ENCODE peak calls at places on chromosomes 16 and 17, in eight cellular contexts. One of them, this sample, is unnamed.

GRCh38 chr16:71347146-71347545 is 11.4 kb upstream of the CALB2 start:
- DNase-seq in C1 segment of cervical spinal cord: no peak
- DNase-seq in activated T-cell treated with anti-CD3 and anti-CD28 coated beads, Interleukin-2, amount 50 U/mL, for 4 hours: no peak
- DNase-seq in stimulated activated CD4-positive, alpha-beta T cell treated with anti-CD3 and anti-CD28 coated beads, Interleukin-1b, Interleukin-23, amount 100 ng/mL, for 24 hours: no peak
- DNase-seq in NCI-H345: peak; percentile 31
- DNase-seq in foreskin keratinocyte: no peak
- DNase-seq in DMS 273 treated with DMSO at 0.1 percent for 48 hours: no peak
- DNase-seq in EL: no peak
- DNase-seq in this sample: no peak

GRCh38 chr17:65017375-65017774 is 39.2 kb downstream of the GNA13 start:
- DNase-seq in NCI-H345: no peak
- DNase-seq in DMS 273 treated with DMSO at 0.1 percent for 48 hours: no peak
- DNase-seq in stimulated activated CD4-positive, alpha-beta T cell treated with anti-CD3 and anti-CD28 coated beads, Interleukin-1b, Interleukin-23, amount 100 ng/mL, for 24 hours: no peak
- DNase-seq in foreskin keratinocyte: no peak
- DNase-seq in activated T-cell treated with anti-CD3 and anti-CD28 coated beads, Interleukin-2, amount 50 U/mL, for 4 hours: no peak
- DNase-seq in C1 segment of cervical spinal cord: no peak
- DNase-seq in EL: no peak
- DNase-seq in this sample: no peak

GRCh38 chr16:53091508-53092211 is 36.9 kb downstream of the CHD9 start:
- DNase-seq in activated T-cell treated with anti-CD3 and anti-CD28 coated beads, Interleukin-2, amount 50 U/mL, for 4 hours: no peak
- DNase-seq in C1 segment of cervical spinal cord: no peak
- DNase-seq in EL: peak; percentile 86
- DNase-seq in NCI-H345: peak; percentile 79
- DNase-seq in foreskin keratinocyte: no peak
- DNase-seq in DMS 273 treated with DMSO at 0.1 percent for 48 hours: peak; percentile 97
- DNase-seq in stimulated activated CD4-positive, alpha-beta T cell treated with anti-CD3 and anti-CD28 coated beads, Interleukin-1b, Interleukin-23, amount 100 ng/mL, for 24 hours: no peak
- DNase-seq in this sample: peak; percentile 30

GRCh38 chr16:79008869-79009179 is 591.7 kb downstream of the MAF start:
- DNase-seq in DMS 273 treated with DMSO at 0.1 percent for 48 hours: no peak
- DNase-seq in C1 segment of cervical spinal cord: no peak
- DNase-seq in activated T-cell treated with anti-CD3 and anti-CD28 coated beads, Interleukin-2, amount 50 U/mL, for 4 hours: no peak
- DNase-seq in stimulated activated CD4-positive, alpha-beta T cell treated with anti-CD3 and anti-CD28 coated beads, Interleukin-1b, Interleukin-23, amount 100 ng/mL, for 24 hours: no peak
- DNase-seq in EL: no peak
- DNase-seq in NCI-H345: peak; percentile 64
- DNase-seq in foreskin keratinocyte: peak; percentile 79
- DNase-seq in this sample: peak; percentile 74

GRCh38 chr16:12433691-12434390 is 369.8 kb downstream of the CPPED1 start:
- DNase-seq in C1 segment of cervical spinal cord: no peak
- DNase-seq in NCI-H345: no peak
- DNase-seq in foreskin keratinocyte: no peak
- DNase-seq in DMS 273 treated with DMSO at 0.1 percent for 48 hours: no peak
- DNase-seq in stimulated activated CD4-positive, alpha-beta T cell treated with anti-CD3 and anti-CD28 coated beads, Interleukin-1b, Interleukin-23, amount 100 ng/mL, for 24 hours: no peak
- DNase-seq in activated T-cell treated with anti-CD3 and anti-CD28 coated beads, Interleukin-2, amount 50 U/mL, for 4 hours: no peak
- DNase-seq in EL: no peak
- DNase-seq in this sample: no peak

GRCh38 chr17:79388556-79389295 is 222.1 kb downstream of the RBFOX3 start:
- DNase-seq in foreskin keratinocyte: peak; percentile 7
- DNase-seq in EL: peak; percentile 32
- DNase-seq in activated T-cell treated with anti-CD3 and anti-CD28 coated beads, Interleukin-2, amount 50 U/mL, for 4 hours: no peak
- DNase-seq in stimulated activated CD4-positive, alpha-beta T cell treated with anti-CD3 and anti-CD28 coated beads, Interleukin-1b, Interleukin-23, amount 100 ng/mL, for 24 hours: no peak
- DNase-seq in DMS 273 treated with DMSO at 0.1 percent for 48 hours: no peak
- DNase-seq in C1 segment of cervical spinal cord: no peak
- DNase-seq in NCI-H345: peak; percentile 71
- DNase-seq in this sample: peak; percentile 16

GRCh38 chr17:49633250-49633649 is 44.6 kb downstream of the SPOP start:
- DNase-seq in stimulated activated CD4-positive, alpha-beta T cell treated with anti-CD3 and anti-CD28 coated beads, Interleukin-1b, Interleukin-23, amount 100 ng/mL, for 24 hours: no peak
- DNase-seq in C1 segment of cervical spinal cord: no peak
- DNase-seq in NCI-H345: no peak
- DNase-seq in EL: no peak
- DNase-seq in DMS 273 treated with DMSO at 0.1 percent for 48 hours: no peak
- DNase-seq in activated T-cell treated with anti-CD3 and anti-CD28 coated beads, Interleukin-2, amount 50 U/mL, for 4 hours: no peak
- DNase-seq in foreskin keratinocyte: no peak
- DNase-seq in this sample: no peak

GRCh38 chr17:41516147-41516827 is 2.4 kb downstream of the KRT15 start:
- DNase-seq in foreskin keratinocyte: no peak
- DNase-seq in activated T-cell treated with anti-CD3 and anti-CD28 coated beads, Interleukin-2, amount 50 U/mL, for 4 hours: no peak
- DNase-seq in NCI-H345: no peak
- DNase-seq in DMS 273 treated with DMSO at 0.1 percent for 48 hours: no peak
- DNase-seq in stimulated activated CD4-positive, alpha-beta T cell treated with anti-CD3 and anti-CD28 coated beads, Interleukin-1b, Interleukin-23, amount 100 ng/mL, for 24 hours: no peak
- DNase-seq in EL: no peak
- DNase-seq in C1 segment of cervical spinal cord: no peak
- DNase-seq in this sample: no peak

GRCh38 chr17:82835766-82836512 is 3.9 kb downstream of the ZNF750 start:
- DNase-seq in EL: no peak
- DNase-seq in foreskin keratinocyte: peak; percentile 99
- DNase-seq in C1 segment of cervical spinal cord: no peak
- DNase-seq in activated T-cell treated with anti-CD3 and anti-CD28 coated beads, Interleukin-2, amount 50 U/mL, for 4 hours: no peak
- DNase-seq in NCI-H345: peak; percentile 88
- DNase-seq in stimulated activated CD4-positive, alpha-beta T cell treated with anti-CD3 and anti-CD28 coated beads, Interleukin-1b, Interleukin-23, amount 100 ng/mL, for 24 hours: no peak
- DNase-seq in DMS 273 treated with DMSO at 0.1 percent for 48 hours: no peak
- DNase-seq in this sample: no peak

GRCh38 chr17:10772425-10773380 is 31.2 kb downstream of the TMEM238L start:
- DNase-seq in activated T-cell treated with anti-CD3 and anti-CD28 coated beads, Interleukin-2, amount 50 U/mL, for 4 hours: peak; percentile 15
- DNase-seq in foreskin keratinocyte: no peak
- DNase-seq in DMS 273 treated with DMSO at 0.1 percent for 48 hours: peak; percentile 77
- DNase-seq in stimulated activated CD4-positive, alpha-beta T cell treated with anti-CD3 and anti-CD28 coated beads, Interleukin-1b, Interleukin-23, amount 100 ng/mL, for 24 hours: peak; percentile 31
- DNase-seq in EL: peak; percentile 14
- DNase-seq in NCI-H345: no peak
- DNase-seq in C1 segment of cervical spinal cord: no peak
- DNase-seq in this sample: no peak

GRCh38 chr16:54062361-54063346 is 223.9 kb downstream of the IRX3 start:
- DNase-seq in activated T-cell treated with anti-CD3 and anti-CD28 coated beads, Interleukin-2, amount 50 U/mL, for 4 hours: no peak
- DNase-seq in EL: no peak
- DNase-seq in C1 segment of cervical spinal cord: no peak
- DNase-seq in DMS 273 treated with DMSO at 0.1 percent for 48 hours: no peak
- DNase-seq in stimulated activated CD4-positive, alpha-beta T cell treated with anti-CD3 and anti-CD28 coated beads, Interleukin-1b, Interleukin-23, amount 100 ng/mL, for 24 hours: no peak
- DNase-seq in foreskin keratinocyte: no peak
- DNase-seq in NCI-H345: peak; percentile 63
- DNase-seq in this sample: no peak

GRCh38 chr16:86570542-86571196 is 4.0 kb downstream of the FOXC2 start:
- DNase-seq in NCI-H345: no peak
- DNase-seq in EL: peak; percentile 30
- DNase-seq in C1 segment of cervical spinal cord: no peak
- DNase-seq in stimulated activated CD4-positive, alpha-beta T cell treated with anti-CD3 and anti-CD28 coated beads, Interleukin-1b, Interleukin-23, amount 100 ng/mL, for 24 hours: no peak
- DNase-seq in foreskin keratinocyte: no peak
- DNase-seq in activated T-cell treated with anti-CD3 and anti-CD28 coated beads, Interleukin-2, amount 50 U/mL, for 4 hours: no peak
- DNase-seq in DMS 273 treated with DMSO at 0.1 percent for 48 hours: no peak
- DNase-seq in this sample: no peak

GRCh38 chr17:20071824-20072691 is 62.9 kb downstream of the SPECC1 start:
- DNase-seq in NCI-H345: no peak
- DNase-seq in foreskin keratinocyte: no peak
- DNase-seq in EL: no peak
- DNase-seq in activated T-cell treated with anti-CD3 and anti-CD28 coated beads, Interleukin-2, amount 50 U/mL, for 4 hours: no peak
- DNase-seq in DMS 273 treated with DMSO at 0.1 percent for 48 hours: no peak
- DNase-seq in C1 segment of cervical spinal cord: no peak
- DNase-seq in stimulated activated CD4-positive, alpha-beta T cell treated with anti-CD3 and anti-CD28 coated beads, Interleukin-1b, Interleukin-23, amount 100 ng/mL, for 24 hours: no peak
- DNase-seq in this sample: no peak